ENCODE peak calls at places on chromosome 9, in nine cellular contexts. X is LNCaP clone FGC; I is PC-3; N is OCI-LY7; V is WTC11; E is AG10803; P is CD4-positive, alpha-beta T cell; M is GM12865; D is cardiac fibroblast. T is an unnamed sample.

GRCh38 chr9:70399141-70399540 is 15.3 kb downstream of the KLF9 start:
- DNase-seq in X (no peak), I (no peak), N (no peak), V (no peak), E (peak; percentile 10), P (no peak), M (no peak), D (no peak), T (no peak)

GRCh38 chr9:71001780-71002386 is 119.5 kb downstream of the TRPM3 start:
- DNase-seq in X (peak; percentile 36), I (peak; percentile 41), N (peak; percentile 35), V (peak; percentile 59), E (peak; percentile 23), P (no peak), M (peak; percentile 48), D (peak; percentile 65), T (peak; percentile 6)

GRCh38 chr9:131387394-131387793 is 6.5 kb upstream of the PRRC2B start:
- DNase-seq in X (no peak), I (no peak), N (no peak), V (no peak), E (no peak), P (no peak), M (no peak), D (no peak), T (no peak)

GRCh38 chr9:92642599-92642998 is 27.3 kb downstream of the IPPK start:
- DNase-seq in X (no peak), I (no peak), N (no peak), V (no peak), E (no peak), P (peak; percentile 22), M (no peak), D (no peak), T (no peak)

GRCh38 chr9:12414514-12414913 is 278.7 kb upstream of the TYRP1 start:
- DNase-seq in X (no peak), I (no peak), N (no peak), V (no peak), E (no peak), P (no peak), M (no peak), D (no peak), T (no peak)

GRCh38 chr9:114487607-114488300 is 17.5 kb downstream of the WHRN start:
- DNase-seq in X (peak; percentile 27), I (peak; percentile 82), N (peak; percentile 77), V (peak; percentile 69), E (peak; percentile 67), P (peak; percentile 50), M (peak; percentile 73), D (peak; percentile 77), T (peak; percentile 66)

GRCh38 chr9:30978000-30978399 is 1406.4 kb upstream of the ACO1 start:
- DNase-seq in X (no peak), I (no peak), N (no peak), V (no peak), E (no peak), P (no peak), M (no peak), D (no peak), T (no peak)

GRCh38 chr9:114238471-114238870 is 83.1 kb downstream of the COL27A1 start:
- DNase-seq in X (no peak), I (no peak), N (no peak), V (no peak), E (no peak), P (no peak), M (no peak), D (no peak), T (no peak)

GRCh38 chr9:86330186-86330585 is 24.0 kb downstream of the TUT7 start:
- DNase-seq in X (no peak), I (no peak), N (no peak), V (no peak), E (no peak), P (no peak), M (no peak), D (no peak), T (no peak)

GRCh38 chr9:96186601-96187011 is 115.4 kb downstream of the HSD17B3 start:
- DNase-seq in X (no peak), I (peak; percentile 22), N (no peak), V (peak; percentile 75), E (no peak), P (no peak), M (no peak), D (no peak), T (no peak)

GRCh38 chr9:125241000-125241862 is at the start of gene HSPA5:
- DNase-seq in X (peak; percentile 98), I (peak; percentile 97), N (peak; percentile 99), V (peak; percentile 100), E (peak; percentile 100), P (peak; percentile 99), M (peak; percentile 100), D (peak; percentile 100), T (peak; percentile 99)
- TF ChIP-seq CTCF in X (peak; percentile 39), I (no peak), N (no peak), V (no peak), E (no peak), P (no peak), M (no peak), D (peak; percentile 7), T (peak; percentile 33)

GRCh38 chr9:127170049-127170448 is 47.6 kb upstream of the ANGPTL2 start:
- DNase-seq in X (no peak), I (no peak), N (peak; percentile 14), V (no peak), E (no peak), P (no peak), M (no peak), D (no peak), T (no peak)
- TF ChIP-seq CTCF in X (no peak), I (no peak), N (peak; percentile 63), V (no peak), E (no peak), P (no peak), M (no peak), D (no peak), T (peak; percentile 22)

GRCh38 chr9:129493002-129493713 is 127.7 kb downstream of the C9orf50 start:
- DNase-seq in X (no peak), I (no peak), N (no peak), V (no peak), E (no peak), P (no peak), M (no peak), D (no peak), T (no peak)

GRCh38 chr9:129491486-129491855 is 129.4 kb downstream of the C9orf50 start:
- DNase-seq in X (no peak), I (no peak), N (no peak), V (no peak), E (no peak), P (no peak), M (no peak), D (no peak), T (no peak)

GRCh38 chr9:129489838-129490582 is 130.9 kb downstream of the C9orf50 start:
- DNase-seq in X (no peak), I (no peak), N (no peak), V (no peak), E (peak; percentile 44), P (peak; percentile 62), M (no peak), D (no peak), T (no peak)

GRCh38 chr9:129493714-129494047 is 127.2 kb downstream of the C9orf50 start:
- DNase-seq in X (no peak), I (no peak), N (no peak), V (no peak), E (no peak), P (no peak), M (no peak), D (no peak), T (no peak)

GRCh38 chr9:129490583-129491485 is 130.1 kb downstream of the C9orf50 start:
- DNase-seq in X (no peak), I (no peak), N (no peak), V (no peak), E (no peak), P (no peak), M (no peak), D (no peak), T (no peak)
- TF ChIP-seq CTCF in X (no peak), I (no peak), N (no peak), V (no peak), E (no peak), P (no peak), M (no peak), D (no peak), T (no peak)

GRCh38 chr9:5482194-5482593 is 28.1 kb upstream of the PDCD1LG2 start:
- DNase-seq in X (no peak), I (no peak), N (no peak), V (no peak), E (no peak), P (no peak), M (no peak), D (no peak), T (no peak)

GRCh38 chr9:5481744-5482027 is 28.6 kb upstream of the PDCD1LG2 start:
- DNase-seq in X (no peak), I (no peak), N (no peak), V (no peak), E (no peak), P (no peak), M (no peak), D (no peak), T (no peak)

GRCh38 chr9:5479994-5480694 is 29.8 kb downstream of the CD274 start:
- DNase-seq in X (no peak), I (peak; percentile 19), N (no peak), V (no peak), E (no peak), P (no peak), M (peak; percentile 59), D (peak; percentile 28), T (no peak)

GRCh38 chr9:5478214-5478613 is 27.9 kb downstream of the CD274 start:
- DNase-seq in X (no peak), I (no peak), N (no peak), V (no peak), E (no peak), P (no peak), M (peak; percentile 54), D (no peak), T (no peak)

GRCh38 chr9:5480919-5481743 is 29.2 kb upstream of the PDCD1LG2 start:
- DNase-seq in X (no peak), I (no peak), N (no peak), V (no peak), E (no peak), P (no peak), M (no peak), D (no peak), T (no peak)
- TF ChIP-seq CTCF in X (no peak), I (no peak), N (no peak), V (no peak), E (peak; percentile 10), P (no peak), M (no peak), D (peak; percentile 23), T (peak; percentile 69)

GRCh38 chr9:75197521-75197920 is 109.2 kb downstream of the OSTF1 start:
- DNase-seq in X (no peak), I (no peak), N (no peak), V (no peak), E (peak; percentile 17), P (no peak), M (no peak), D (peak; percentile 40), T (no peak)

GRCh38 chr9:75201480-75202209 is 113.3 kb downstream of the OSTF1 start:
- DNase-seq in X (no peak), I (no peak), N (no peak), V (no peak), E (no peak), P (no peak), M (no peak), D (no peak), T (no peak)

GRCh38 chr9:75198436-75198835 is 110.1 kb downstream of the OSTF1 start:
- DNase-seq in X (no peak), I (no peak), N (no peak), V (peak; percentile 54), E (no peak), P (no peak), M (no peak), D (no peak), T (no peak)

GRCh38 chr9:75200892-75201470 is 112.7 kb downstream of the OSTF1 start:
- DNase-seq in X (peak; percentile 30), I (peak; percentile 74), N (peak; percentile 55), V (no peak), E (peak; percentile 34), P (no peak), M (peak; percentile 54), D (peak; percentile 74), T (peak; percentile 34)
- TF ChIP-seq CTCF in X (peak; percentile 67), I (peak; percentile 74), N (peak; percentile 87), V (peak; percentile 55), E (peak; percentile 68), P (peak; percentile 73), M (peak; percentile 34), D (peak; percentile 44), T (peak; percentile 88)